ENCODE peak calls at places on chromosomes 7 and 10, in four cellular contexts. G is uterus; L is OCI-LY7; E is CD8-positive, alpha-beta T cell. R is an unnamed sample.

GRCh38 chr7:50206521-50207250 is 97.8 kb upstream of the IKZF1 start:
- DNase-seq in L (no peak), E (peak), G (no peak), R (no peak)

GRCh38 chr7:37248396-37248836 is 200.2 kb downstream of the ELMO1 start:
- DNase-seq in L (no peak), G (no peak), E (no peak), R (no peak)

GRCh38 chr7:117157121-117157870 is 165.6 kb downstream of the WNT2 start:
- DNase-seq in E (no peak), L (no peak), G (peak), R (no peak)

GRCh38 chr7:116574025-116574822 is 49.4 kb downstream of the CAV1 start:
- DNase-seq in G (no peak), E (no peak), L (peak), R (no peak)

GRCh38 chr10:74923556-74923955 is 97.2 kb downstream of the KAT6B start:
- DNase-seq in E (no peak), L (peak), G (no peak), R (no peak)

GRCh38 chr10:119693262-119693957 is 32.4 kb upstream of the INPP5F start:
- DNase-seq in G (no peak), E (no peak), L (no peak), R (no peak)

GRCh38 chr10:110006358-110007170 is 1.2 kb upstream of the ADD3 start:
- DNase-seq in L (peak), E (peak), G (peak), R (no peak)

GRCh38 chr10:122143238-122143841 is 127.8 kb upstream of the BTBD16 start:
- DNase-seq in E (no peak), L (no peak), G (no peak), R (no peak)

GRCh38 chr10:64762861-64763260 is 1241.7 kb downstream of the REEP3 start:
- DNase-seq in E (no peak), L (no peak), G (no peak), R (no peak)

GRCh38 chr7:150406311-150406564 is 27.1 kb downstream of the ZNF775 start:
- DNase-seq in E (no peak), L (peak), G (no peak), R (no peak)

GRCh38 chr10:69088471-69088769 is 517 bp downstream of the SRGN start:
- DNase-seq in G (no peak), E (peak), L (no peak), R (no peak)

GRCh38 chr10:65544756-65545155 is 1381.1 kb upstream of the LRRTM3 start:
- DNase-seq in G (no peak), E (no peak), L (no peak), R (no peak)

GRCh38 chr10:73871915-73872710 is 2.2 kb downstream of the CAMK2G start:
- DNase-seq in E (no peak), G (no peak), L (no peak), R (no peak)

GRCh38 chr7:116547347-116547746 is 22.5 kb downstream of the CAV1 start:
- DNase-seq in E (no peak), L (no peak), G (no peak), R (no peak)

GRCh38 chr10:70355234-70356021 is 27.0 kb downstream of the LRRC20 start:
- DNase-seq in L (peak), E (no peak), G (no peak), R (peak)

GRCh38 chr7:91636129-91636724 is 244.3 kb downstream of the MTERF1 start:
- DNase-seq in G (no peak), L (peak), E (no peak), R (no peak)

GRCh38 chr7:2771274-2771711 is 72.8 kb downstream of the GNA12 start:
- DNase-seq in E (no peak), L (no peak), G (no peak), R (no peak)

GRCh38 chr7:148809856-148810255 is 74.2 kb downstream of the EZH2 start:
- DNase-seq in E (no peak), G (no peak), L (no peak), R (no peak)

GRCh38 chr10:71773221-71773971 is at the start of gene VSIR:
- DNase-seq in E (peak), G (peak), L (peak), R (no peak)

GRCh38 chr7:152231089-152231488 is 204.7 kb downstream of the KMT2C start:
- DNase-seq in G (no peak), E (no peak), L (no peak), R (no peak)

GRCh38 chr10:99375444-99375843 is 46.3 kb downstream of the CNNM1 start:
- DNase-seq in E (no peak), L (no peak), G (no peak), R (no peak)

GRCh38 chr10:6145414-6145978 is 56.7 kb downstream of the RBM17 start:
- DNase-seq in G (no peak), E (no peak), L (peak), R (no peak)

GRCh38 chr10:35504132-35504531 is 101.0 kb upstream of the GJD4 start:
- DNase-seq in L (no peak), E (no peak), G (no peak), R (no peak)
- TF ChIP-seq CTCF in L (no peak), E (no peak), G (no peak), R (no peak)

GRCh38 chr7:131908719-131909118 is 352.3 kb upstream of the PODXL start:
- DNase-seq in G (no peak), L (no peak), E (no peak), R (no peak)
- H3K4me3 ChIP-seq in G (no peak), L (no peak), E (no peak), R (no peak)

DNA sequence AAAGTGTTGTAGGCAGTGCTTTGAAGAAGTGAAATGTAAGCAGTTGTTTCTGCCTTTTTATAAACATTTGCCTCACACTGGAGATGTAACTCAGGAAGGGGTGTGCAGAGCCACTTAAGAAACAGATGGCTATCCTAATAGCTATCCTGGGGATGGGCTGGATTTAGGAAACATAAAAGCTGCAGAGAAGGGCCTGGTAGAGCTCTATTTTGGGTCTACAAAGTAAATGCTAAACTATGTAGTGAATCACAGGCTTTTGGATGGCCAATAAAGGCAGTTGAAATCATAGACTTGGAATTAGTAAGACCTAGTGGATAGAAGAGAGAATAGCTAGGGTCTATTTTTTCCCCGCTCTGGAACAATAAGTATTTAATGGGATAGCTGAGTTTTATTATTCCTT is 79.9 kb upstream of the AGR3 start:
- DNase-seq in L (no peak), G (no peak), E (no peak), R (no peak)
- TF ChIP-seq CTCF in L (no peak), G (no peak), E (no peak), R (no peak)

DNA sequence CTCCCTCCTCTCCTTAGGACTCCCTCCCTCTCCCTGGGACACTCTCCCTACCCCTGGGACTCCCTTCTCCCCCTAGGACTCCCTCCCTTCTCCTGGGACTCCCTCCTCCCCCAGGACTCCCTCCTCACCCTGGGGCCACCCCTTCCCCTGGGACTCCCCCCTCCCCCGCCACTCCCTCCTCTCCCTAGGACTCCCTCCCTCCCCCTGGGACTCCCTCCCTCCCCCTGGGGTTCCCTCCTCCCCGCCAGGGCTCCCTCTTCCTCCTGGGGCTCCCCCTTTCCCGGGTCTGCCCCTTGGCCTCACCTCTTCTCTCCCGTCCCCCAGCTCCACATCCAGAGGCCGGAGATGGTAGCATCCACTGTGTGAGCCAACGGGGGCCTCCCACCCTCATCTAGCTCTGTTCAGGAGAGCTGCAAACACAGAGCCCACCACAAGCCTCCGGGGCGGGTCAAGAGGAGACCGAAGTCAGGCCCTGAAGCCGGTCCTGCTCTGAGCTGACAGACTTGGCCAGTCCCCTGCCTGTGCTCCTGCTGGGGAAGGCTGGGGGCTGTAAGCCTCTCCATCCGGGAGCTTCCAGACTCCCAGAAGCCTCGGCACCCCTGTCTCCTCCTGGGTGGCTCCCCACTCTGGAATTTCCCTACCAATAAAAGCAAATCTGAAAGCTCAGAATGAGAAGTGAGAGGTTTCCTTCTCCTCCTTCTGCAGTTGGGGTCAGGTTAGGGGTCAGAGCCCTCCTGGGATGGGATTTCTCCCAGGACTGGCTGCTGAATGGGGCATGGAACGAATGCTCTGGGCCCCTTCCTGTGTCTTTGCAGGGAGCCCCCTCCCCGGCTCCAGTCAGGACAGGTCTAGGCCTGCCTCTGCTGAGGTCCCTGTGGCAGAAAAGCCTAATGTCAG is 1.4 kb upstream of the MUC17 start:
- DNase-seq in L (no peak), E (no peak), G (no peak), R (no peak)
- H3K4me3 ChIP-seq in L (no peak), E (no peak), G (no peak), R (peak)

R was measured in GM12864.